ENCODE peak calls at places on chromosome 15, in five cellular contexts. W is OCI-LY7, F is IMR-90, P is tibial artery, N is heart left ventricle. H is an unnamed sample.
A peak's percentile ranks its signal among the peaks of the same experiment; 100 is the strongest.

GRCh38 chr15:64515196-64515595 is 54.8 kb downstream of the ZNF609 start:
- DNase-seq in W (no peak), F (no peak), P (no peak), N (no peak), H (no peak)

GRCh38 chr15:64045774-64046346 is 425 bp downstream of the DAPK2 start:
- DNase-seq in W (no peak), F (no peak), P (peak; percentile 62), N (peak; percentile 21), H (no peak)

GRCh38 chr15:78394981-78395619 is 42.9 kb upstream of the IREB2 start:
- DNase-seq in W (no peak), F (no peak), P (no peak), N (no peak), H (no peak)

GRCh38 chr15:40061212-40061901 is 22.4 kb upstream of the SRP14 start:
- DNase-seq in W (no peak), F (no peak), P (peak; percentile 7), N (no peak), H (no peak)

GRCh38 chr15:41443275-41443674 is 26.4 kb downstream of the RTF1 start:
- DNase-seq in W (no peak), F (no peak), P (no peak), N (no peak), H (no peak)

GRCh38 chr15:47725924-47726323 is 8.6 kb downstream of the SEMA6D start:
- DNase-seq in W (no peak), F (no peak), P (no peak), N (peak; percentile 72), H (no peak)

GRCh38 chr15:74863239-74864056 is 9.7 kb downstream of the SCAMP2 start:
- DNase-seq in W (no peak), F (peak; percentile 31), P (no peak), N (no peak), H (no peak)

GRCh38 chr15:38127306-38127731 is 125.3 kb upstream of the SPRED1 start:
- DNase-seq in W (no peak), F (peak; percentile 19), P (no peak), N (no peak), H (no peak)

GRCh38 chr15:89820651-89821611 is 6.3 kb upstream of the ANPEP start:
- DNase-seq in W (no peak), F (peak; percentile 86), P (peak; percentile 67), N (no peak), H (no peak)

GRCh38 chr15:35738370-35738769 is 192.4 kb upstream of the DPH6 start:
- DNase-seq in W (no peak), F (peak; percentile 20), P (no peak), N (no peak), H (no peak)

GRCh38 chr15:58486564-58486963 is 54.8 kb downstream of the LIPC start:
- DNase-seq in W (no peak), F (no peak), P (no peak), N (no peak), H (no peak)

GRCh38 chr15:40695469-40695910 is 516 bp downstream of the RAD51 start:
- DNase-seq in W (peak; percentile 63), F (peak; percentile 11), P (no peak), N (no peak), H (no peak)

GRCh38 chr15:77531191-77532000 is 101.3 kb downstream of the LINGO1 start:
- DNase-seq in W (no peak), F (no peak), P (peak; percentile 52), N (no peak), H (no peak)

GRCh38 chr15:74620636-74621545 is 5.3 kb downstream of the CLK3 start:
- DNase-seq in W (peak; percentile 82), F (peak; percentile 64), P (peak; percentile 73), N (peak; percentile 55), H (peak; percentile 83)

GRCh38 chr15:28944286-28944685 is 58.5 kb downstream of the APBA2 start:
- DNase-seq in W (no peak), F (no peak), P (peak; percentile 17), N (no peak), H (no peak)

GRCh38 chr15:82081904-82082810 is 36.3 kb upstream of the MEX3B start:
- DNase-seq in W (no peak), F (peak; percentile 93), P (no peak), N (no peak), H (peak; percentile 26)

GRCh38 chr15:87031545-87032230 is 952.0 kb downstream of the AGBL1 start:
- DNase-seq in W (no peak), F (no peak), P (no peak), N (no peak), H (no peak)

GRCh38 chr15:87038404-87038803 is 958.7 kb downstream of the AGBL1 start:
- DNase-seq in W (no peak), F (no peak), P (no peak), N (no peak), H (no peak)

GRCh38 chr15:87032291-87032690 is 952.6 kb downstream of the AGBL1 start:
- DNase-seq in W (no peak), F (no peak), P (no peak), N (no peak), H (no peak)

GRCh38 chr15:87034886-87035285 is 955.2 kb downstream of the AGBL1 start:
- DNase-seq in W (no peak), F (no peak), P (no peak), N (no peak), H (no peak)

GRCh38 chr15:87033056-87033455 is 953.4 kb downstream of the AGBL1 start:
- DNase-seq in W (no peak), F (no peak), P (no peak), N (no peak), H (peak; percentile 24)
- TF ChIP-seq CTCF in W (peak; percentile 47), F (peak; percentile 2), P (no peak), N (no peak), H (peak; percentile 66)

GRCh38 chr15:88518903-88519302 is 27.6 kb downstream of the DET1 start:
- DNase-seq in W (no peak), F (no peak), P (no peak), N (no peak), H (no peak)
- H3K4me1 ChIP-seq in W (no peaks in the 10 kb centered on the region), F (no peaks in the 10 kb centered on the region), P (no peaks in the 10 kb centered on the region), N (no peaks in the 10 kb centered on the region), H (no peaks in the 10 kb centered on the region)

GRCh38 chr15:27674826-27675225 is 424.3 kb downstream of the OCA2 start:
- DNase-seq in W (no peak), F (no peak), P (no peak), N (no peak), H (no peak)

GRCh38 chr15:27675571-27675970 is 423.5 kb downstream of the OCA2 start:
- DNase-seq in W (no peak), F (no peak), P (no peak), N (no peak), H (no peak)

GRCh38 chr15:27672537-27672936 is 426.6 kb downstream of the OCA2 start:
- DNase-seq in W (no peak), F (no peak), P (no peak), N (no peak), H (no peak)

GRCh38 chr15:27671794-27672438 is 427.2 kb downstream of the OCA2 start:
- DNase-seq in W (no peak), F (no peak), P (no peak), N (no peak), H (no peak)

DNA sequence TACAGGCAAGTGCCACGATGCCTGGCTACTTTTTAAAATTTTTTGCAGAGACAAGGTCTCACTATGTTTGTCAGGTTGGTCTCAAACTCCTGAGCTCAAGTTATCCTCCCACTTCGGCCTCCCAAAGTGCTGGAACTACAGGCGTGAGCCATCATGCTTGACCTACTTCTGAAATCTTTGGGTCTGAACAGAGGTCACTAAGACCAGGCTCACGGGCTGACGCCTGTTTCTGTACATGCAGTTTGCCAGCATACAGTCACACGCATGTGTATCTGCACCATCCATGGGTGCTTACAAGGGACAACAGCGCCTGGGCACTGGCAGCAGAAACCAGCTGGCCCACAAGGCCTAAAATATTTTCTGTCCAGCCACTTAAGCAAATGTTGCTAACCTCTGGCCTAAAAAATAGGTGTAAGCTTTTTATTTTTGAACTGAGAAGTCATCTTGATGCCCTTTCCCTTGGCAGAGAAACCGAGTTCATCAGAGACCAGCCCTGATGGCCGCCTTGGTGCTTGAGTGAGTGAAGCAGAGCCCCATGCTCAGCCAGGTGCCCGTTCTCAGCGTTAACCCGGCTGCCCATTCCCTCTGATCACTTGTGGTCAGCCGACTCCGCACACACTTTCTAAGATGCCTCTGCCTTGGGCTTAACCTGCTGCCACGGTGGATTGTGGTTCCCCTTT is 425.2 kb downstream of the OCA2 start:
- DNase-seq in W (no peak), F (no peak), P (no peak), N (no peak), H (no peak)
- H3K9me3 ChIP-seq in W (no peaks in the 10 kb centered on the region), F (peaks cover 37% of the 10 kb centered on the region), P (no peaks in the 10 kb centered on the region), N (no peaks in the 10 kb centered on the region), H (no peaks in the 10 kb centered on the region)

DNA sequence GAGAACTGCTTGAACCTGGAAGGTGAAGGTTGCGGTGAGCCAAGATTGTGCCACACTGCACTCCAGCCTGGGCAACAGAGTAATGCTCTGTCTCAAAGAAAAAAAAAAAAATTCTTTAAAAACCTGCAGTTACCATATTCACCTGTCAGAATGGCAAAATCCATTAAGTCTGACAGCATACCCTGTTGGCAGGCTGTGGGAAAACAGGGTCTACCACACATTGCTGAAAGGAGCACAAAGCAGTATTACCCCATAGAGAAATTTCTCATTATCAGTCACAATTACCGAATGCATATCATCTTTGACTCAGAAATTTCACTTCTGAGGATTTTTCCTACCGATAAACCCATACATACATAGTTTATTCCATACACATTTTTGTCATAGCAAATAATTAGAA is 264.1 kb upstream of the SLCO3A1 start:
- DNase-seq in W (no peak), F (no peak), P (no peak), N (no peak), H (no peak)
- TF ChIP-seq CTCF in W (no peak), F (no peak), P (no peak), N (no peak), H (peak; percentile 43)

DNA sequence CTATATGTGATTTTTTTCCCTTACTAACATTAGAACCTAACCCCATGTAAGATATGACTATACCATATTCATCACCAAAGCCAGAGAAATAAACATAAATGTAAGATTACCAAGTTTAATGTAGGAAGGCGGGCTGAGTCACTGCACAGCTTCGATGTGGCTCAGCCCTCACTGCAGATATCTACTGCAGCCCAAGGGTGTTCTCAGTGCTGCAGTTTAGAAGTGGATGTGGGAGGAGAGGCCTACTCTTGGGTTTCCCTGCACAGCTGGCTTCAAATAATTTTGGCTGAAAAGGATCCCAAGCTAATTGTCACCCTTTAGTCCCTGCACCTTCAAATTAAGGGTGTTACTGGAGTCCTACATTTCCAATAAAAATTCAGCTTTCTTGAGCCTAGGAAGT is 9.2 kb downstream of the ARPP19 start:
- DNase-seq in W (no peak), F (peak; percentile 89), P (no peak), N (no peak), H (no peak)
- H3K4me1 ChIP-seq in W (peaks cover under 1% of the 10 kb centered on the region), F (peaks cover 17% of the 10 kb centered on the region), P (peaks cover 12% of the 10 kb centered on the region), N (peaks cover 8% of the 10 kb centered on the region), H (peaks cover 25% of the 10 kb centered on the region)

H was measured in BE2C.